ENCODE peak calls at places on chromosomes 16 and 17, in nine cellular contexts. J, X, S, T, O, Z, P, E and W are unnamed samples.

GRCh38 chr17:37672545-37673078 is 29.4 kb upstream of the DDX52 start:
- DNase-seq in J (no peak), P (no peak), T (no peak), S (no peak), X (no peak), Z (no peak), E (no peak), O (no peak), W (no peak)

GRCh38 chr17:11285946-11286345 is 44.9 kb downstream of the SHISA6 start:
- DNase-seq in J (no peak), O (no peak), P (no peak), S (no peak), X (no peak), Z (no peak), T (no peak), E (no peak), W (no peak)

GRCh38 chr17:77872714-77873517 is 85.6 kb upstream of the TNRC6C start:
- DNase-seq in Z (no peak), X (no peak), T (no peak), P (no peak), O (no peak), J (no peak), E (no peak), S (no peak), W (no peak)

GRCh38 chr17:57926723-57927047 is 28.5 kb downstream of the CUEDC1 start:
- DNase-seq in Z (no peak), O (no peak), J (no peak), T (no peak), S (no peak), X (no peak), E (no peak), P (no peak), W (no peak)

GRCh38 chr17:16486373-16487250 is 5.4 kb downstream of the LRRC75A start:
- DNase-seq in O (peak; percentile 84), T (peak; percentile 92), X (no peak), P (peak; percentile 38), Z (no peak), E (no peak), S (peak; percentile 81), J (peak; percentile 57), W (peak; percentile 91)

GRCh38 chr17:55496094-55496881 is 15.0 kb downstream of the SMIM36 start:
- DNase-seq in T (no peak), X (no peak), J (peak; percentile 81), E (no peak), O (no peak), S (peak; percentile 7), Z (no peak), P (peak; percentile 93), W (no peak)

GRCh38 chr17:77444653-77445029 is 303.9 kb downstream of the SEC14L1 start:
- DNase-seq in J (no peak), T (no peak), X (no peak), P (no peak), Z (no peak), E (no peak), S (no peak), O (no peak), W (no peak)

GRCh38 chr16:70638814-70639792 is 7.3 kb upstream of the IL34 start:
- DNase-seq in J (peak; percentile 20), X (no peak), T (no peak), E (no peak), O (no peak), S (peak; percentile 74), P (no peak), Z (no peak), W (no peak)

GRCh38 chr17:48439875-48440505 is 10.0 kb upstream of the SKAP1 start:
- DNase-seq in Z (peak; percentile 56), P (no peak), E (no peak), J (no peak), S (no peak), X (no peak), O (no peak), T (no peak), W (no peak)

GRCh38 chr16:23304620-23305019 is 2.5 kb downstream of the SCNN1B start:
- DNase-seq in O (no peak), S (no peak), T (no peak), P (no peak), Z (no peak), E (no peak), J (no peak), X (no peak), W (no peak)

GRCh38 chr16:23301251-23302044 is 654 bp upstream of the SCNN1B start:
- DNase-seq in Z (no peak), T (no peak), O (peak; percentile 59), J (no peak), E (no peak), P (no peak), S (no peak), X (no peak), W (no peak)

GRCh38 chr16:23306199-23307100 is 4.3 kb downstream of the SCNN1B start:
- DNase-seq in P (no peak), T (no peak), O (no peak), X (no peak), J (no peak), Z (no peak), E (no peak), S (no peak), W (no peak)

GRCh38 chr16:23302045-23302956 is at the start of gene SCNN1B:
- DNase-seq in S (no peak), P (no peak), X (no peak), J (no peak), E (no peak), Z (no peak), T (peak; percentile 46), O (peak; percentile 71), W (peak; percentile 45)

GRCh38 chr16:23303685-23304084 is 1.6 kb downstream of the SCNN1B start:
- DNase-seq in S (no peak), J (no peak), X (no peak), Z (no peak), P (no peak), T (no peak), E (no peak), O (no peak), W (no peak)
- TF ChIP-seq CTCF in S (no peak), J (no peak), X (no peak), Z (no peak), P (no peak), T (no peak), E (no peak), O (no peak), W (no peak)

GRCh38 chr16:49639739-49640388 is 216.0 kb downstream of the ZNF423 start:
- DNase-seq in X (no peak), S (peak; percentile 95), T (no peak), P (no peak), Z (no peak), E (no peak), J (no peak), O (peak; percentile 56), W (peak; percentile 56)

GRCh38 chr16:49641250-49641649 is 214.7 kb downstream of the ZNF423 start:
- DNase-seq in P (no peak), Z (no peak), E (no peak), S (no peak), X (no peak), T (no peak), J (no peak), O (no peak), W (no peak)

GRCh38 chr16:49638696-49639629 is 216.9 kb downstream of the ZNF423 start:
- DNase-seq in P (no peak), J (no peak), E (no peak), T (no peak), X (no peak), S (no peak), O (no peak), Z (no peak), W (no peak)

GRCh38 chr16:49637933-49638695 is 217.8 kb downstream of the ZNF423 start:
- DNase-seq in Z (no peak), X (no peak), E (no peak), J (no peak), T (no peak), O (no peak), P (no peak), S (no peak), W (no peak)

DNA sequence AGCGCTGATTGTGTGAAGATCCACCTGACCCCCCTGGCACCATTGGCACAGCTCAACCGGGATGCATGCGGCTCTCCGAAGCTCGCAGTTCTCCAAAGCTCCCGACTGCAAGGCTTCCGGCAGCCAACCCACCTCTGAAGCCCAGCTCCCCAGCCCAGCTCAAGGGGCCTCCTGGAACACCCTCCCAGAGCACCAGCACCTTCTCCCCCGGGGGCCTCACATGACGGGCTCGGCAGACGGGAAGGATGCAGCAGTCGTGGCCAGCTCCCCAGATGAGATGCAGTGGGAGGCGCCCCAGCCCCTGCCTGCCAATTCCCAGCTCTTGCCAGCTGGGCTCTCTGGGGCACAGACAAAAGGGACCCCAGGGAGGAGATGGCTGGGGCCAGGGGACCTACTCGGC is 215.3 kb downstream of the ZNF423 start:
- DNase-seq in T (no peak), P (no peak), O (no peak), J (no peak), E (no peak), S (peak; percentile 36), X (no peak), Z (no peak), W (no peak)
- TF ChIP-seq CTCF in T (no peak), P (no peak), O (no peak), J (no peak), E (no peak), S (no peak), X (no peak), Z (no peak), W (no peak)

DNA sequence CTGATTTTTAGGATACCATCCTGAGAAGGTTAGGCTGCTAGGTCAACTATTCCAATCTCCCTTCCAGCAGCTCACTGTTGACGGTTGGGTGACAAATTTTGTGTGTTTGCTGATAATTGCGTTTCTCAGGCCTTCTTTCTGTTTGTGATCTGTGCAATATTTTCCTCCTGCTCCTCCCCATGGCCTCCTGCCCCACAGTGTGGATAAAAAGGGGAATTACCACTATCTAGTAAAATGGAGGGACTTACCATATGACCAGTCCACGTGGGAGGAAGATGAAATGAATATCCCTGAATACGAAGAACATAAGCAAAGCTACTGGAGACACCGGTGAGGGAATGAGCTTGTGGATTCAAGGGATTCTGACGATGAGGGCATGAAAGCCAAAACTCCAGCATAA is 9.2 kb downstream of the CHD3 start:
- DNase-seq in T (no peak), S (peak; percentile 55), O (no peak), P (peak; percentile 72), Z (no peak), X (no peak), J (peak; percentile 50), E (no peak), W (no peak)
- TF ChIP-seq CTCF in T (no peak), S (peak; percentile 36), O (peak; percentile 45), P (peak; percentile 64), Z (no peak), X (no peak), J (peak; percentile 39), E (peak; percentile 15), W (no peak)

DNA sequence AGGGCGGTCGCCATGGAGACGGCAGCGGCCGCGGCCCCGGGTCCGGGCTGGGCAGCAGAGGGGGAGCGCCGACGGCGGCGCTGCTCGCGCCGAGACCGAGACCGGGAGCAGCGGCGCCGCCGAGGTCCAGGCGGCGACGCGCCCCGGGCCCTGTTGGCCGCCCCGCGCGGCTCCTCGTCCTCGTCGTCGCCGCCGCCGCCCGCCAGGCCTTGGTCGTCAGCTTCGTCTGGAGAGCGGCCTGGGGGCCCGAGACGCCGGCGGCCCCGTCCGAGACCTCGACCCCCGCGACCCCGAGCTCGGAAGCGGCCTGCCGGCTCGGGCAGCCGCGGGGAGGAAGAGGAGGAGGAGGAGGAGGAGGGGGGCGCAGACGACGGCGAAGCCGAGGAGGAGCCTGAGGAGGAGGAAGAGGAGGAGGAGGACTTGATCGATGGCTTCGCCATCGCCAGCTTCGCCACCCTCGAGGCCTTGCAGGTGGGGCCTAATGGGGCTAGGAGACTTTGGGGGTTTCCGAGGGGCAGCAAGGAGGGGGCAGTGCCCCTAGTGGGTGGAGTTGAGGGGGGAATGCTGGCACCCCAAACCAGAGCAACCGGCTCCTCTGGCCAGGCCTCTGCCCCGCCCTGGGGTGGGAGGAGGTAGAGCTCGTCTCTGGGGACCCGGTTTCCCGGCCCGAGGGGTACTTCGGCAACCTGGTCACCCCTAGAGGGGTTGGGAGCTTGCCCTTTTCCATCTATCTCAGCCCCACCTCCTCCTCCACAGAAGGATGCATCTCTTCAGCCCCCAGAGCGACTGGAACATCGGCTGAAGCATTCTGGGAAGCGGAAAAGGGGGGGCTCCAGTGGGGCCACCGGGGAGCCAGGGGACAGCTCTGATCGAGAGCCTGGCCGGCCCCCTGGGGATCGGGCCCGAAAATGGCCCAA is 1.5 kb downstream of the FBRS start:
- DNase-seq in E (no peak), J (peak; percentile 15), X (no peak), Z (peak; percentile 45), P (no peak), O (peak; percentile 43), S (peak; percentile 8), T (peak; percentile 49), W (peak; percentile 58)
- TF ChIP-seq CTCF in E (no peak), J (peak; percentile 18), X (no peak), Z (no peak), P (peak; percentile 7), O (no peak), S (no peak), T (no peak), W (no peak)